ENCODE peak calls at places on chromosomes 11 and 22, in seven cellular contexts. S is hepatocyte, I is esophagus muscularis mucosa, Z is sigmoid colon, H is tibial artery, Y is small intestine, P is fibroblast of lung. U is an unnamed sample. For H3K4me1, the result is how much of the 10 kb centered on the place peaks cover.

GRCh38 chr11:66048525-66049313 is at the start of gene GAL3ST3:
- DNase-seq in I (no peak), S (peak), H (no peak), P (no peak), Z (no peak), Y (no peak), U (no peak)

GRCh38 chr11:35394941-35395340 is 24.4 kb downstream of the SLC1A2 start:
- DNase-seq in S (no peak), H (no peak), I (no peak), Y (no peak), P (no peak), Z (no peak), U (no peak)

GRCh38 chr11:2909145-2909914 is 19.9 kb downstream of the PHLDA2 start:
- DNase-seq in H (no peak), P (no peak), Z (no peak), Y (no peak), S (no peak), I (no peak), U (no peak)

GRCh38 chr11:103368151-103368550 is 258.9 kb downstream of the DYNC2H1 start:
- DNase-seq in P (peak), Y (no peak), S (no peak), Z (no peak), I (no peak), H (no peak), U (no peak)

GRCh38 chr11:12271826-12272366 is 105.5 kb upstream of the PARVA start:
- DNase-seq in Y (no peak), H (peak), S (no peak), Z (peak), I (no peak), P (no peak), U (peak)

GRCh38 chr11:7655253-7656217 is 17.8 kb downstream of the CYB5R2 start:
- DNase-seq in H (no peak), P (no peak), S (no peak), Y (peak), Z (no peak), I (no peak), U (no peak)

GRCh38 chr11:68932358-68932757 is 28.7 kb downstream of the IGHMBP2 start:
- DNase-seq in S (no peak), I (no peak), Y (no peak), Z (no peak), P (no peak), H (no peak), U (no peak)

GRCh38 chr11:77003954-77004353 is 30.2 kb upstream of the B3GNT6 start:
- DNase-seq in P (no peak), I (peak), S (no peak), Y (no peak), Z (no peak), H (no peak), U (no peak)

GRCh38 chr11:12668166-12668565 is 6.1 kb upstream of the TEAD1 start:
- DNase-seq in Y (no peak), S (no peak), Z (no peak), I (no peak), H (no peak), P (peak), U (no peak)

GRCh38 chr11:123202155-123202714 is 7.2 kb upstream of the CLMP start:
- DNase-seq in I (no peak), Z (peak), H (no peak), S (no peak), Y (no peak), P (peak), U (no peak)

GRCh38 chr22:44648085-44648820 is 53.8 kb upstream of the PRR5 start:
- DNase-seq in I (peak), H (peak), S (peak), P (no peak), Y (no peak), Z (no peak), U (no peak)

GRCh38 chr11:92211576-92212167 is 12.9 kb upstream of the FAT3 start:
- DNase-seq in P (peak), S (peak), H (peak), Y (peak), I (no peak), Z (no peak), U (no peak)

GRCh38 chr11:6755953-6756347 is 15.8 kb downstream of the OR2AG2 start:
- DNase-seq in Z (no peak), Y (no peak), I (no peak), H (no peak), S (no peak), P (no peak), U (no peak)

GRCh38 chr11:17979770-17980371 is 33.0 kb downstream of the SERGEF start:
- DNase-seq in P (no peak), S (peak), Y (peak), Z (no peak), I (no peak), H (no peak), U (no peak)

GRCh38 chr11:2387266-2387982 is 10.3 kb downstream of the CD81 start:
- DNase-seq in I (no peak), S (no peak), H (no peak), Y (no peak), P (peak), Z (no peak), U (no peak)

GRCh38 chr11:117195761-117196160 is 3.4 kb upstream of the TAGLN start:
- DNase-seq in H (no peak), Z (no peak), I (no peak), P (no peak), S (no peak), Y (no peak), U (no peak)

GRCh38 chr22:18068381-18068988 is 9.3 kb upstream of the PEX26 start:
- DNase-seq in I (no peak), H (peak), S (no peak), Y (no peak), P (peak), Z (no peak), U (no peak)

GRCh38 chr11:114348200-114349191 is 51.8 kb downstream of the C11orf71 start:
- DNase-seq in P (peak), H (no peak), S (peak), I (no peak), Y (peak), Z (no peak), U (no peak)

GRCh38 chr22:43113516-43114251 is 3.1 kb downstream of the BIK start:
- DNase-seq in Z (no peak), S (no peak), I (no peak), H (no peak), P (no peak), Y (no peak), U (peak)

GRCh38 chr11:99199336-99199735 is 178.6 kb downstream of the CNTN5 start:
- DNase-seq in Z (no peak), S (peak), H (no peak), I (no peak), P (peak), Y (peak), U (no peak)

GRCh38 chr11:13781153-13781552 is 112.7 kb downstream of the FAR1 start:
- DNase-seq in H (no peak), Y (no peak), P (no peak), Z (no peak), I (no peak), S (peak), U (no peak)

GRCh38 chr11:109853156-109853776 is 239.9 kb upstream of the ZC3H12C start:
- DNase-seq in S (peak), Y (peak), H (no peak), Z (no peak), I (no peak), P (peak), U (no peak)

GRCh38 chr11:2569321-2569721 is 124.5 kb downstream of the KCNQ1 start:
- DNase-seq in P (no peak), I (no peak), Y (no peak), H (no peak), Z (peak), S (no peak), U (no peak)

GRCh38 chr11:67544591-67545242 is 21.5 kb upstream of the CABP2 start:
- DNase-seq in S (no peak), Z (no peak), I (no peak), P (no peak), H (no peak), Y (peak), U (no peak)

GRCh38 chr22:30421695-30422480 is 3.7 kb upstream of the MTFP1 start:
- DNase-seq in H (no peak), Y (peak), Z (no peak), P (no peak), S (peak), I (no peak), U (no peak)

GRCh38 chr11:86743223-86744118 is 56.9 kb upstream of the PRSS23 start:
- DNase-seq in Y (peak), Z (peak), H (peak), S (peak), I (no peak), P (peak), U (no peak)

GRCh38 chr11:74255741-74256369 is 55.6 kb downstream of the P4HA3 start:
- DNase-seq in Z (no peak), I (peak), S (peak), P (peak), H (peak), Y (peak), U (no peak)

GRCh38 chr11:132943737-132944556 is 588.4 kb downstream of the OPCML start:
- DNase-seq in Y (no peak), I (peak), P (peak), S (peak), Z (no peak), H (no peak), U (no peak)

GRCh38 chr11:66189031-66189745 is 79.3 kb upstream of the RAB1B start:
- DNase-seq in H (no peak), Y (no peak), I (no peak), P (no peak), Z (no peak), S (no peak), U (no peak)

GRCh38 chr11:95245038-95245437 is 14.0 kb upstream of the SESN3 start:
- DNase-seq in P (peak), I (no peak), S (peak), H (no peak), Y (no peak), Z (no peak), U (no peak)

GRCh38 chr11:130849215-130849568 is 67.1 kb downstream of the SNX19 start:
- DNase-seq in I (no peak), S (peak), Y (no peak), H (peak), P (peak), Z (no peak), U (no peak)

GRCh38 chr11:21909145-21909544 is 283.7 kb upstream of the ANO5 start:
- DNase-seq in I (no peak), S (peak), Z (no peak), Y (no peak), P (no peak), H (no peak), U (no peak)

GRCh38 chr11:90228056-90228455 is 5.2 kb upstream of the CHORDC1 start:
- DNase-seq in S (no peak), I (no peak), P (no peak), Z (no peak), Y (no peak), H (no peak), U (no peak)

GRCh38 chr11:32088117-32088941 is 2.5 kb upstream of the RCN1 start:
- DNase-seq in Z (no peak), H (peak), I (no peak), P (peak), S (peak), Y (no peak), U (no peak)

GRCh38 chr22:30000566-30000965 is 79.7 kb upstream of the HORMAD2 start:
- DNase-seq in Y (no peak), I (no peak), H (no peak), Z (no peak), S (no peak), P (peak), U (no peak)

GRCh38 chr11:9893474-9893873 is 229.6 kb downstream of the SWAP70 start:
- DNase-seq in P (peak), S (no peak), H (no peak), I (no peak), Y (no peak), Z (no peak), U (no peak)

GRCh38 chr11:26841818-26842457 is 120.1 kb upstream of the SLC5A12 start:
- DNase-seq in P (peak), H (no peak), I (no peak), S (peak), Z (no peak), Y (no peak), U (no peak)

GRCh38 chr22:38153821-38154562 is 27.6 kb downstream of the PLA2G6 start:
- DNase-seq in P (no peak), Z (peak), Y (peak), I (no peak), S (peak), H (peak), U (no peak)

GRCh38 chr22:28027453-28028448 is 108.7 kb upstream of the PITPNB start:
- DNase-seq in Y (no peak), Z (peak), I (no peak), S (no peak), P (no peak), H (no peak), U (peak)

GRCh38 chr11:2355000-2355644 is 22.0 kb upstream of the CD81 start:
- DNase-seq in P (peak), S (no peak), Z (no peak), H (no peak), Y (no peak), I (no peak), U (no peak)

GRCh38 chr22:24523873-24524272 is 28.7 kb downstream of the UPB1 start:
- DNase-seq in Z (no peak), Y (no peak), I (no peak), H (no peak), P (peak), S (no peak), U (no peak)
- H3K4me1 ChIP-seq in Z (under half), Y (under half), I (under half), H (under half), P (under half), S (under half), U (under half)

GRCh38 chr11:104872393-104872792 is 25.9 kb downstream of the CASP12 start:
- DNase-seq in Y (no peak), I (no peak), H (no peak), S (no peak), P (no peak), Z (no peak), U (no peak)

GRCh38 chr11:104870910-104871309 is 27.4 kb downstream of the CASP12 start:
- DNase-seq in Y (no peak), P (peak), S (no peak), Z (no peak), I (no peak), H (no peak), U (no peak)

DNA sequence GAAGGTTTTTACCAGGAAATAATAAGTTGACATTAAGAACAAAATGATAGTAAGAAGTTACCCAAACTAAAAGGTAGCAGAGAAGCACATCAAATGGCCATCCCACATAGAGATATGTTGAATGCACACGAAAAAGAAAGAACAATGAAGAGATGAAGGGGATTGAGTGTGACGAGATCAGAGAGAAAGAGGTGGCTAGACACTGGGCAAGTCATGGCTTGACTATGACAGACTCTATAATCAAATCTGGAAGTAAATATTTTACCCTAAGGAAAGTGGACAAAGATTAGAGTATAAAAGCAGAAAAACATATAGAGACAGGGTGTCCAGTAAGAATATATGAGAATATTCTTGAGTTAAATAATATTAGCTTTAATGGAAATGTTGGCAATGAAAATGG is 31.4 kb downstream of the CASP12 start:
- DNase-seq in I (no peak), S (no peak), P (no peak), Y (no peak), H (no peak), Z (no peak), U (no peak)
- H3K27ac ChIP-seq in I (no peak), S (no peak), P (no peak), Y (no peak), H (no peak), Z (no peak), U (no peak)

DNA sequence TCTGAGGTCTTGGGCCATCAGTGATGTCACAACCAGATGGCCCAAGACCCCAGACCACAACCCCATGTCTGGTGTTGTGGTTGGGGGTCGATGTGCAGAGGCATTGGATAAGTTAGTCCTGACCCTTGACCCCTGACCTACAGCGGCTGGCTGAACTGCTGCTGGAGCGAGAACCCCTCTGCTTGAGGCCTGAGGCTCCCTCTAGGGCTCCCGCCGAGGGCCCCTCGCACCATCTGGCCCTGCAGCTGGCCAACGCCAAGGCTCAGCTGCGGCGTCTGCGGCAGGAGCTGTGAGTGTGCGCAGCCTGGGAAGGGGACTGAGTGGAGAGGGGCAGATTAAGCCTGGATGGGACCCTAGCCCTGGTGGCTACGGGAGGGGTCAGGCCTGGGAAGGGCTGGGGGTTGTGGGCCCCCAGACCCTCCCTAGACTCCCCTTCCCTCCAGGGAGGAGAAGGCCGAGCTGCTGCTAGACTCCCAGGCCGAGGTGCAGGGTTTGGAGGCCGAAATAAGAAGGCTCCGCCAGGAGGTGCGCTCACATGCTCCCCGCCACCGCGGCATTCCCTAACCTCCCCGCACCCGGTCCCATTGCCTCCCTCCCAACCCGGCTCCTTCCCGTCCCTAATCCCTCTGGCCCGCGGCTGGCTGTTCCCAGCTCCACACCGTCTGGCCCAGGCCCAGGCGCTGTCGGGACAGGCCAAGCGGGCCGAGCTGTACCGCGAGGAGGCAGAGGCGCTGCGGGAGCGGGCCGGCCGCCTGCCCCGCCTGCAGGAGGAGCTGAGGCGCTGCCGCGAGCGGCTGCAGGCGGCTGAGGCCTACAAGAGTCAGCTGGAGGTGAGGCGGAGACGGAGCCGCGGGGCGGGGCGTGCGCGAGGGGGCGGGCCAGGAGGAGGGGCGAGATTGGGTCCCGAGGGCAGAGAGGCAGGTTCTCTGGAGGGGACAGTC is 2.1 kb downstream of the CCDC88B start:
- DNase-seq in S (peak), H (peak), I (peak), P (peak), Z (peak), Y (peak), U (peak)
- H3K4me3 ChIP-seq in S (no peak), H (peak), I (peak), P (peak), Z (peak), Y (peak), U (peak)

DNA sequence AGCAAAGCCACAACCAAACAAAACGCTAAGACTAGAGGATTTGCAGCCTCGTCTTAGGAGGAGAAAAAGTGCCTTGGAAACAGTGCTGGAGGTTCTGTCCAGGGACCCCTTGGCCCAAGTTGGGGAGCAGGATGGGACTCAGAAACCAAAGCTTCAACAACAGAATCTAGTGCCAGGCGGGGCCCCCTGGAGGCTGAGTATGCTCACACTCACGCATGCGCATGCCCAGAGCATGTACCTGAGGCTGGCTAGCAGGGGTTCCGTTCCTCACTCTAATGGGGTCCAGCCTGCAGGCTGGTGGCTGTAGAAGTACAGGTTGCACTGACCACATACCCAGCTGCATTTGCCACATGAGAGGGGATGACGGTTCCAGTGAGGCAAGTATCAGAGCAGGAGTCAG is 568.6 kb upstream of the CADM1 start:
- DNase-seq in Z (no peak), H (no peak), P (no peak), Y (no peak), I (no peak), S (peak), U (no peak)
- H3K4me1 ChIP-seq in Z (under half), H (under half), P (under half), Y (under half), I (under half), S (under half), U (under half)

GRCh38 chr22:20438678-20439492 is 1.3 kb upstream of the SCARF2 start:
- DNase-seq in H (peak), S (no peak), Y (no peak), P (no peak), Z (peak), I (no peak), U (no peak)

GRCh38 chr22:20439556-20439927 is 1.9 kb upstream of the SCARF2 start:
- DNase-seq in I (no peak), H (peak), P (no peak), S (no peak), Z (peak), Y (no peak), U (no peak)

GRCh38 chr22:20437253-20438065 is at the start of gene SCARF2:
- DNase-seq in Z (peak), S (peak), Y (no peak), P (peak), I (no peak), H (peak), U (no peak)

GRCh38 chr22:20436309-20437252 is 1.0 kb downstream of the SCARF2 start:
- DNase-seq in H (peak), P (peak), I (no peak), Y (no peak), S (peak), Z (peak), U (no peak)

DNA sequence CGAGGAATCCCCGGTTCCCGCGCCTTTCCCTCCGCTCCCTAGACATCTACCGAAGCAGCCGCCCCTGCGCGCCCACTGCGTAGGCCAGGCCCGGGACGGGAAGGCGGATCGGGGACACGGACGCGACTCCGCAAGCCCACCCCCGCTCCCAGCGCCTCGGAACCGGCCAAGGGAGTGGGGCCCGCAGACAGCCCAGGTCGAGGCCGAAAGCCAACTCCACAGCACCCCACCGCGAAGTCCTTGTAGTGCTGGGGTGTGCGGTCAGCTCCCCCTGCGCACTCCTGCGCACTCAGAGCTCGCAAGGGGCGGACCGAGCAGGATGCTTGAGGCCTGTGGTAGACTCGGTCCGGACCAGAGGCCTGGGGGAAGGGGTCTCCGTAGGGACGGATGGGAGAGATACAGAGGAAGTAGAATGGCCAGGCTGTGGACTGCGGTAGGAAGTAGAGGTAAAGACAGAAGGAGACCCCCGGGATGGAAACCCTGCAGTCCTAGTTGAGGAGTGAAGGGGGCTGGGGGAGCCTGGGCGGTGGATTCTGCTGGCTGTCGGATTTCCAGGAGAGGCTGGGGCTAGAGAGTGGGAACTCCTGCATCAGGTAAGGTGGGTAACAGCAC is 547 bp upstream of the SCARF2 start:
- DNase-seq in H (peak), P (peak), Z (peak), Y (no peak), S (peak), I (no peak), U (no peak)
- H3K27ac ChIP-seq in H (peak), P (peak), Z (peak), Y (no peak), S (peak), I (peak), U (peak)

GRCh38 chr22:48618326-48618725 is 1209.3 kb downstream of the BRD1 start:
- DNase-seq in H (no peak), S (peak), Z (peak), Y (no peak), P (no peak), I (no peak), U (no peak)
- H3K4me3 ChIP-seq in H (no peak), S (no peak), Z (no peak), Y (no peak), P (no peak), I (no peak), U (no peak)

U was measured in breast epithelium.